ENCODE peak calls at places on chromosomes 1 and 21, in five cellular contexts. S, V, I, J and M are unnamed samples.

GRCh38 chr1:12485231-12486172 is 132.5 kb downstream of the DHRS3 start:
- DNase-seq in J (no peak), I (no peak), S (no peak), V (no peak), M (no peak)

GRCh38 chr1:32816676-32817158 is 441 bp downstream of the YARS1 start:
- DNase-seq in V (no peak), I (no peak), S (no peak), J (no peak), M (no peak)

GRCh38 chr1:172561252-172561651 is 28.3 kb downstream of the SUCO start:
- DNase-seq in J (no peak), S (no peak), I (no peak), V (no peak), M (no peak)

GRCh38 chr1:181646723-181647122 is 163.4 kb downstream of the CACNA1E start:
- DNase-seq in I (no peak), J (no peak), V (no peak), S (no peak), M (no peak)

GRCh38 chr21:42161957-42162681 is 56.8 kb upstream of the ABCG1 start:
- DNase-seq in S (no peak), J (no peak), V (no peak), I (no peak), M (no peak)

GRCh38 chr1:218171302-218171893 is 113.7 kb upstream of the RRP15 start:
- DNase-seq in S (no peak), J (no peak), I (no peak), V (no peak), M (no peak)

GRCh38 chr1:10860218-10860617 is 63.8 kb upstream of the CASZ1 start:
- DNase-seq in V (no peak), I (no peak), S (no peak), J (no peak), M (no peak)

GRCh38 chr1:61746768-61747167 is 4.5 kb downstream of the PATJ start:
- DNase-seq in J (no peak), I (no peak), S (no peak), V (no peak), M (no peak)

GRCh38 chr1:151832318-151832984 is 849 bp upstream of the RORC start:
- DNase-seq in S (peak), V (peak), I (peak), J (peak), M (no peak)

GRCh38 chr21:36186506-36187399 is 30.1 kb downstream of the DOP1B start:
- DNase-seq in I (no peak), J (no peak), S (no peak), V (no peak), M (no peak)

GRCh38 chr1:203271018-203271743 is 34.1 kb upstream of the BTG2 start:
- DNase-seq in J (peak), S (peak), I (peak), V (no peak), M (no peak)

GRCh38 chr1:209368864-209369598 is 214.5 kb upstream of the CAMK1G start:
- DNase-seq in S (peak), I (no peak), J (peak), V (no peak), M (no peak)

GRCh38 chr1:212901290-212901689 is 43.2 kb downstream of the FLVCR1 start:
- DNase-seq in V (no peak), J (no peak), S (no peak), I (no peak), M (no peak)

GRCh38 chr1:218529691-218530310 is 184.7 kb downstream of the TGFB2 start:
- DNase-seq in S (no peak), V (no peak), J (no peak), I (no peak), M (no peak)

GRCh38 chr1:2032737-2033136 is 13.6 kb downstream of the GABRD start:
- DNase-seq in V (no peak), J (no peak), I (no peak), S (no peak), M (no peak)

GRCh38 chr21:29152936-29153335 is 22.5 kb downstream of the MAP3K7CL start:
- DNase-seq in I (no peak), S (peak), V (no peak), J (no peak), M (no peak)

GRCh38 chr1:212915245-212916091 is 34.9 kb upstream of the VASH2 start:
- DNase-seq in S (no peak), V (no peak), J (no peak), I (no peak), M (no peak)

GRCh38 chr1:42979888-42980800 is 21.5 kb upstream of the SLC2A1 start:
- DNase-seq in J (no peak), S (no peak), I (no peak), V (no peak), M (no peak)

GRCh38 chr1:171257207-171258052 is 9.1 kb downstream of the FMO1 start:
- DNase-seq in J (peak), I (peak), V (peak), S (peak), M (no peak)

GRCh38 chr1:226661965-226662364 is 77.1 kb downstream of the ITPKB start:
- DNase-seq in S (no peak), J (no peak), V (no peak), I (no peak), M (no peak)

GRCh38 chr1:44696789-44697188 is 22.3 kb downstream of the ARMH1 start:
- DNase-seq in S (no peak), I (no peak), V (no peak), J (no peak), M (no peak)

GRCh38 chr1:160550572-160551034 is 27.5 kb upstream of the SLAMF6 start:
- DNase-seq in J (no peak), V (no peak), I (no peak), S (no peak), M (no peak)

GRCh38 chr1:2404890-2405511 is 7.4 kb downstream of the PEX10 start:
- DNase-seq in V (no peak), J (no peak), I (no peak), S (no peak), M (no peak)

GRCh38 chr1:244862354-244862698 is 2.0 kb downstream of the HNRNPU start:
- DNase-seq in I (no peak), S (no peak), V (no peak), J (no peak), M (no peak)

GRCh38 chr1:244863491-244864252 is 671 bp downstream of the HNRNPU start:
- DNase-seq in S (peak), I (peak), V (no peak), J (peak), M (peak)

GRCh38 chr1:244864253-244865027 is at the start of gene HNRNPU:
- DNase-seq in S (peak), V (peak), J (peak), I (peak), M (peak)

GRCh38 chr1:244861683-244862082 is 2.7 kb downstream of the HNRNPU start:
- DNase-seq in I (no peak), S (no peak), J (no peak), V (no peak), M (no peak)

DNA sequence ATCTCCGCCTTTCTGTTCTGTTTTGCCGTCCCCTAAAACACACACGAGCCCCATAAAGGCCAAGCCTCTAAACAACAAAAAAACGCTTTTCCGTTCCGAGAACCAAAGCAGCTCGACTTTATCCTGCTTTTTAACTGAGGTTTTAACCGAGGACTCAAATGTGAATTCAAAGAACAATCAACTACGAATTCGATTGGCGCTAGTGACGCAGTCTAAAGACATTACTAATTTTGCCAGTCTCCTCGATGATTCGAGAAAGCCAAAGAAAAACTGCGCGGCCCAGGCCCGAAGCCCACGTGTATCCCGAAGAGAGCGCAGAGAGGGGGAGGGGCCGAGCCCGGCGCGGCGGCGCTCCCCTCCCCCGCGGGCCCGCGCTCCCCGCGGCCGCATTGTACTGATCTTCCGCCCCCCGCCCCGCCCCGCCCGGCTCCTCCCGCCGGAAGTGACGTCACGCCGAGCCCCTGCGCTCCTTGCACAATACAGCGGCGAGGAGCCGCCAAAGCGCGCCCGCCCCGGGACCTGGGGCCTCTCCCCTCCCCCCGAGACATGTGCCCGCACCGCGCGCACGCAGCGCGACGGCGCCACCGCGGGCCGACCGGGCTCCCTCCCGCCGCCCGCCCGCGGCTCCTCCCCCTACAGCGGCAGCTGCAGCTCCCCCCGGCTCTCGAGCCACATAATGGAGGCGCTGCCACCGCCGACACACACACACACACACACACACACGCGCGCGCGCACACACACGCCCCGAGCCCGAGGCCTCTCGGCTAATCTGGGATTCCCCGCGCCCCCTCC is 1.4 kb downstream of the HNRNPU start:
- DNase-seq in S (peak), I (peak), J (peak), V (peak), M (peak)
- TF ChIP-seq POLR2A in S (peak), I (no peak), J (no peak), V (no peak), M (peak)

GRCh38 chr1:150558761-150559626 is 9.8 kb downstream of the ADAMTSL4 start:
- DNase-seq in V (no peak), I (no peak), J (no peak), S (no peak), M (no peak)
- TF ChIP-seq POLR2A in V (no peak), I (no peak), J (no peak), S (no peak), M (no peak)

GRCh38 chr1:58780586-58781452 is 3.0 kb downstream of the JUN start:
- DNase-seq in S (peak), I (peak), J (no peak), V (no peak), M (no peak)
- TF ChIP-seq POLR2A in S (no peak), I (no peak), J (no peak), V (peak), M (no peak)

DNA sequence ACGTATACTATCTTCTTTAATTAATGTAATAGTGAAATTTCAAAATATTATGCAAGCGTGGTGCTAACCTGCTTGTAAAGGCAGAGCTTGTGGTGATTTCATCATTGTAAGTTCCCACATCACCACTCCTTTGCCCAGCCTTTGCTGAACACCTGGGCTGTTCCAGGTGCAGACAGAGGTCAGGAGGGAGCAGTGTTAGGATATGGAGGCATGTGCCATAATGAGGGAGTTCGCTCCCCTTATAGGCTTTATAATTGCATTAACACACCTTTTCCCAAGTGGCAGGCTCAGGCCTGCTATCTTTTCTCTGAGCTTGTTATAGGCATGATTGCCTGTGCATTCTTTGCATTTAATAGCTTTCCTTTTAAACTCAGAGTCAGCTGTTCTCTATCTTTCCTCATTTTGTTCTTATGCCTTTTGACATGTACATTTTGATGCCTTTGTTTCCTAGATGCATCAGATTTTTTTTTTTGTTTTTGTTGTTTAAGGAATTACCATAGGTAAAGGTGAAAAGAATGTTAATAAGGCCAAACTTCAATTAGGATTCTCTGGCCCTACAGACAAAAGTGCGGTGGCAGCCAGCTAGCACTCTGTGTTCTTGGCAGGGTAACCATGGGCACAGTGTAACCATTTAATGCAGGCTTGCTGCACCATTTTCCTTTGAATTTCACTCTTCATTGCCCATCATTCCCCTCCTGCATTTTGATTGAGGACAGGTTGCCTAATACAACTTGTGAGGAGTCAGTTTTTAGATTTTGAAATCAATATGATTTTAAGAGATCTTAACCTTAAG is 12.6 kb downstream of the NPL start:
- DNase-seq in I (no peak), V (no peak), S (peak), J (peak), M (no peak)
- TF ChIP-seq POLR2A in I (no peak), V (no peak), S (no peak), J (no peak), M (no peak)

GRCh38 chr1:9302745-9303524 is 10.2 kb downstream of the SPSB1 start:
- DNase-seq in S (peak), J (no peak), V (no peak), I (no peak), M (peak)
- TF ChIP-seq POLR2A in S (peak), J (no peak), V (no peak), I (no peak), M (no peak)